ENCODE peak calls at places on chromosomes 4 and X, in nine cellular contexts. H is BJ, M is omental fat pad, O is cardiac fibroblast, G is fibroblast of lung, X is HL-60, F is GM20000, P is kidney, D is choroid plexus epithelial cell. R is an unnamed sample.

GRCh38 chr4:13102344-13102743 is 381.8 kb downstream of the RAB28 start:
- DNase-seq in H (no peak), M (no peak), O (no peak), G (no peak), X (no peak), F (no peak), P (no peak), D (no peak), R (no peak)

GRCh38 chr4:96913437-96914075 is 1073.7 kb downstream of the PDHA2 start:
- DNase-seq in H (no peak), M (no peak), O (peak), G (no peak), X (no peak), F (no peak), P (no peak), D (peak), R (no peak)

GRCh38 chr4:168514249-168514852 is 17.5 kb downstream of the PALLD start:
- DNase-seq in H (no peak), M (no peak), O (peak), G (peak), X (no peak), F (peak), P (no peak), D (peak), R (no peak)

GRCh38 chr4:68369474-68369805 is 19.6 kb upstream of the YTHDC1 start:
- DNase-seq in H (no peak), M (no peak), O (no peak), G (no peak), X (no peak), F (no peak), P (no peak), D (no peak), R (no peak)

GRCh38 chr4:7904942-7905341 is 34.7 kb downstream of the AFAP1 start:
- DNase-seq in H (peak), M (no peak), O (peak), G (peak), X (no peak), F (no peak), P (no peak), D (peak), R (peak)

GRCh38 chr4:70734168-70734954 is 12.6 kb downstream of the RUFY3 start:
- DNase-seq in H (peak), M (no peak), O (peak), G (peak), X (no peak), F (peak), P (no peak), D (peak), R (peak)

GRCh38 chr4:110867981-110868380 is 245.1 kb upstream of the PITX2 start:
- DNase-seq in H (no peak), M (no peak), O (no peak), G (no peak), X (no peak), F (no peak), P (no peak), D (no peak), R (no peak)

GRCh38 chr4:184343400-184344177 is 125.9 kb upstream of the ENPP6 start:
- DNase-seq in H (peak), M (no peak), O (peak), G (peak), X (no peak), F (peak), P (peak), D (peak), R (peak)

GRCh38 chr4:48428926-48429325 is 54.2 kb upstream of the SLC10A4 start:
- DNase-seq in H (no peak), M (no peak), O (no peak), G (no peak), X (no peak), F (no peak), P (no peak), D (no peak), R (no peak)

GRCh38 chr4:40845136-40845910 is 95.6 kb downstream of the NSUN7 start:
- DNase-seq in H (no peak), M (no peak), O (no peak), G (no peak), X (no peak), F (no peak), P (no peak), D (no peak), R (no peak)

GRCh38 chrX:138034136-138034535 is 468.2 kb downstream of the ZIC3 start:
- DNase-seq in H (no peak), M (no peak), O (no peak), G (no peak), X (no peak), F (no peak), P (no peak), D (peak), R (no peak)
- TF ChIP-seq CTCF in H (no peak), M (no peak), O (no peak), G (no peak), X (no peak), F (no peak), P (no peak), D (peak), R (no peak)

DNA sequence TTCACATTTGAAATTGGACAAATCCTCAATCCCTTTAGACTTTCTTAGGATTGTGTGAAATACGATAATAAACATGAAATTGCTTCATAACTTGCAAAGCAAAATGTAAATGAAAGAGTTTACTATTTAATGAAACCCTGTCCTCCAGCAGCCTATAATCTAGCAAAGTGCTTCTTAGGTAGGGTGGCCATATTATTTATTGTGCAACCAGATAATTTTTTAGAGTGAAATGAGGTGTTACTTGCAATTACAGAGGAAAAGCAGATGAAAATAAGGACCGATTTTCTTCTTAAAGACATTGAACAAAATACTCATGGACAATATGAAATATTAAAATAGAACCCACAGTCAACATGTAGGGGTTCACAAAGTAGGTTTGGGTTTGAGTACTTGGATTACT is 116.2 kb upstream of the GALNT7 start:
- DNase-seq in H (no peak), M (no peak), O (no peak), G (no peak), X (no peak), F (no peak), P (no peak), D (no peak), R (no peak)
- TF ChIP-seq CTCF in H (no peak), M (no peak), O (no peak), G (no peak), X (no peak), F (no peak), P (no peak), D (no peak), R (no peak)

DNA sequence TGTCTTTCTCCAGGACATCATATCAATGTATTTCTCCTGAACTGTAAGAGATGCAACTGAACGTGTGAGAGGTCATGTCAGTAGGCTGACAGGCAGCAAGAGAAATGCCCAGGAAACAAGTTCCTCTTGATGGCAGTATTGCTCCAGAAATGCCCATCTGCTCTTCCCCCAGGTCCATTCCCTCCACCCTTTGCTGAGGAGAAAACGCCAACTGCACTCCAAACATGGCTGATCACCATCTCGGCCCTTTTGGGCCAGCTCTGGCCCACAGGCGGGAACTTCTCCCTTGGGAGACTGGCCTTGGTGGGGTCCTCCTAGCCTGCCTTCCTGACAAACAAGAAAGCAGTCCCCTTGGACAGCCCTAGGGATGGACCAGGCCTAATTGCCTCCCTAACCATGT is 276.5 kb upstream of the AGTR2 start:
- DNase-seq in H (no peak), M (no peak), O (peak), G (no peak), X (no peak), F (peak), P (no peak), D (peak), R (no peak)
- TF ChIP-seq CTCF in H (no peak), M (no peak), O (no peak), G (no peak), X (no peak), F (no peak), P (no peak), D (no peak), R (peak)

GRCh38 chrX:23792861-23793553 is 10.0 kb downstream of the SAT1 start:
- DNase-seq in H (no peak), M (no peak), O (peak), G (no peak), X (no peak), F (no peak), P (no peak), D (peak), R (no peak)

GRCh38 chrX:23799469-23800065 is 16.6 kb downstream of the SAT1 start:
- DNase-seq in H (no peak), M (no peak), O (peak), G (peak), X (no peak), F (no peak), P (no peak), D (peak), R (no peak)

GRCh38 chrX:23802431-23802830 is 19.5 kb downstream of the SAT1 start:
- DNase-seq in H (no peak), M (no peak), O (peak), G (no peak), X (no peak), F (no peak), P (no peak), D (no peak), R (no peak)

DNA sequence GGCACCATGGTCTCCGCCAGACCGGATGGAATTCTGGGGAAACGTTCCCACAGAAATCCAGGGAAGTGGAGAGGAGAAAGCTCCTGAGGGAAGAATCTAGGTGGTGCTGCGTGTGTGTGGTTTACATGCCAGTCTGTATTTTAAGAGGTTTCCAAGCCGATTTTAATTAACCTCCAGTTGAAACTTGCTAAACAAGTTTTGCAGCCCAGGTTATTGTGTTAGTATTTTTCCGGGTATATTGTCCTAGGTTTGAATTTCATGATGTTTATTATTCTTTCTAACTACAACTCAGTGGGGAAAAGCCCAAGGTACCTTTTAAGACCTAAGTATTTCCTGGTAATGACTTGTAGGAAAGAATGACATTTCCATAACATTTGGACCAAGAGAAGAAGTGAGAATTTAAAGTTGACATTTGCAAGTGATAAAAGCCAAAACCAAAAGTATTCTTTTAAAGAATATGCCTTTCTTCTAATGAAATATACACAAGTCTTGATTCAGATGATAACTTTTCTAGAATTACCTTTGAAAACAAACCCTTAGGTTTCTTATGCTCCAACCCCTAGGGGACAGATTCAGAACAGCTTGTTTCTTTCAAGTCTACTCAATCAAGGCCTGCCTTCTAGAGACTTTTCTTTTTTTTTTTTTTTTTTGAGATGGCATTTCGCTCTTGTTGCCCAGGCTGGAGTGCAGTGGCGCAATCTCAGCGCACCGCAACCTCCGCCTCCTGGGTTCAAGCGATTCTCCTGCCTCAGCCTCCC is 14.6 kb downstream of the SAT1 start:
- DNase-seq in H (no peak), M (no peak), O (peak), G (no peak), X (no peak), F (no peak), P (no peak), D (peak), R (no peak)
- TF ChIP-seq CTCF in H (no peak), M (no peak), O (no peak), G (no peak), X (no peak), F (no peak), P (no peak), D (no peak), R (no peak)

DNA sequence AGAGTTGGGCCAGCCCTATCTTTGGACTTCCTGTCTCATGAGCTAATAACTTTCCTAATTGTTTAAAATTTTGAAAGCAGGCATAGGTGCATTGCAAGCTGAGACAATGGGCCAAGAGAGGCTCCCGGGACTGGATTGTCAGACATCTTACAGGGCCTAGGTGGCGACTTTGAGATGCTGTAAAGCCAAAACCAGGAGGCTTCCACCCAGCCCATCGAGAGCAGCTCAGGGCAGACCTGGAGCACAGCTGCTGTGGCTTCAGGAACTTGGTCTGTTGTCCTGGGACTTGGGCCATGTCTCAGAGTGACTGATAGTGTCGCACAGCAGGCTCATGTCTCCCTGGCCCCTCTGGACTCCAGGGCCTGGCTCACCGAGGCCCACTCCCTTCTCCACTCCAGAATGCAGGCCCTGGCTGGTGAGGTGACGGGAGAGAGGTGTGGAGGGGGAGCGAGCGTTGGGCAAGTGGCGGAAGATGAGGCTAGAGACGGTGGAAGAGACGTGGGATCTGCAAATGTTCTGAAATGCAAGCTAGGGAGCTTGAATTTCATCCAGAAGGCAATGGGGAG is 24.1 kb upstream of the MTM1 start:
- DNase-seq in H (no peak), M (no peak), O (peak), G (peak), X (no peak), F (peak), P (no peak), D (peak), R (no peak)
- TF ChIP-seq CTCF in H (no peak), M (no peak), O (no peak), G (no peak), X (no peak), F (no peak), P (no peak), D (peak), R (no peak)

DNA sequence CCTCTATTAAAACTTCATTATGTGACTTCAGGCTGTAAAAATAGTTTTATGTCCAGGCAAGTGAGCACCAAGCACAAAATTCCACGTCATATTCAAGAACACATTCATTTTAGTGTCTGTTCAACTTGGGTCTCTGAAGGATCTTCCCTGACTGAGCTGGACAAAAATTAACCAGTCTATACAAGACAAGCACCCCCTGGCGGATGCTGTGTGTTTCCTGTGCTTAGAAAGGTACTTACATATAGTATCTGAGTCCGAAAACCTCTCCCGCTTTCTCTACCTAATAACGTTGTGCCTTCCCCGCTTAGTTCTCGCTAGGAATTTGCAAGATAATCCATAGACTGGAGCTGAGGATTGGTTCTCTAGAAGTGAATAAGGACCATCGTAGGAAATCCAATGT is 2214.5 kb upstream of the TENM3 start:
- DNase-seq in H (no peak), M (no peak), O (no peak), G (peak), X (no peak), F (no peak), P (no peak), D (peak), R (no peak)
- TF ChIP-seq CTCF in H (no peak), M (no peak), O (no peak), G (peak), X (peak), F (peak), P (no peak), D (no peak), R (peak)

DNA sequence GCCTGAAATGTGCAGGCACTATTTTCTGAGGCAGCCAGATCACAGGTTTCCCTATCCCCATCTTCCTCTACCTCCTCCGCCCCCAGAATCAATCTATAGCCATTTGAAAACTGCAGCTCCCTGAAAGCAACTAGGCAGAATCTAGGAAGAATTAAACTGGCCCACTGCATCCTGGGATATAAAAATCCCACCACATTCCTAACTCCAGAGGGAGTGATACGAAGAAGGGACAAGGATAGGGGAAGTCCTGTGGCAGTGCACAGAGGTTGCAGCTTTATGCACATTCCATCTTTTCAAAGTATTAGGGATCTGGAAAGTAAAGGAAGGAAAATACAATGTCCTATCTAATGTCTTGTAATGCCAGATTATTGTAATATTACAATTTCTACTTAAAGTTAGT is 18.3 kb upstream of the HERC3 start:
- DNase-seq in H (no peak), M (no peak), O (peak), G (peak), X (no peak), F (no peak), P (no peak), D (peak), R (no peak)
- TF ChIP-seq CTCF in H (peak), M (no peak), O (no peak), G (peak), X (no peak), F (no peak), P (no peak), D (peak), R (peak)